ENCODE peak calls at places on chromosome 5, in seven cellular contexts. Y is EL, T is MCF 10A, O is mesendoderm, M is T-helper 17 cell, Q is nucleus accumbens, H is NCI-H1092 treated with DMSO at 0.1 percent for 48 hours. Z is an unnamed sample.
A peak's percentile ranks its signal among the peaks of the same experiment; 100 is the strongest.

GRCh38 chr5:112735702-112736101 is 2.0 kb upstream of the APC start:
- DNase-seq in Y (peak; percentile 69), T (no peak), O (no peak), M (no peak), Q (no peak), H (no peak), Z (no peak)

GRCh38 chr5:3905031-3905430 is 309.4 kb downstream of the IRX1 start:
- DNase-seq in Y (no peak), T (no peak), O (no peak), M (no peak), Q (no peak), H (no peak), Z (no peak)

GRCh38 chr5:54844905-54845566 is 140.4 kb downstream of the ESM1 start:
- DNase-seq in Y (peak; percentile 61), T (peak; percentile 47), O (peak; percentile 34), M (no peak), Q (no peak), H (no peak), Z (peak; percentile 71)

GRCh38 chr5:8641796-8642505 is 773.0 kb downstream of the MTRR start:
- DNase-seq in Y (no peak), T (no peak), O (no peak), M (no peak), Q (no peak), H (no peak), Z (no peak)

GRCh38 chr5:96285823-96286222 is 147.2 kb downstream of the PCSK1 start:
- DNase-seq in Y (no peak), T (no peak), O (no peak), M (no peak), Q (no peak), H (no peak), Z (no peak)

GRCh38 chr5:93519737-93520136 is 61.3 kb downstream of the NR2F1-AS1 start:
- DNase-seq in Y (peak; percentile 20), T (no peak), O (no peak), M (no peak), Q (no peak), H (no peak), Z (no peak)

GRCh38 chr5:72107874-72108199 is 562 bp downstream of the MAP1B start:
- DNase-seq in Y (no peak), T (peak; percentile 40), O (peak; percentile 70), M (no peak), Q (no peak), H (peak; percentile 55), Z (peak; percentile 83)

GRCh38 chr5:82174919-82175219 is 103.3 kb downstream of the RPS23 start:
- DNase-seq in Y (no peak), T (no peak), O (no peak), M (no peak), Q (no peak), H (no peak), Z (no peak)

GRCh38 chr5:175288048-175288621 is 155.8 kb downstream of the DRD1 start:
- DNase-seq in Y (peak; percentile 73), T (peak; percentile 62), O (peak; percentile 42), M (no peak), Q (no peak), H (peak; percentile 5), Z (peak; percentile 17)

GRCh38 chr5:1005904-1006655 is 2.5 kb upstream of the NKD2 start:
- DNase-seq in Y (no peak), T (no peak), O (no peak), M (peak; percentile 5), Q (no peak), H (no peak), Z (no peak)

GRCh38 chr5:127320032-127320945 is 29.7 kb downstream of the MEGF10 start:
- DNase-seq in Y (peak; percentile 50), T (no peak), O (peak; percentile 57), M (no peak), Q (no peak), H (no peak), Z (peak; percentile 16)

Z was measured in DMS53.